ENCODE peak calls at places on chromosome 1, in nine cellular contexts. G, Y, N, V, P, Q, W, L and Z are unnamed samples.

GRCh38 chr1:20640183-20640597 is 6.9 kb downstream of the PINK1 start:
- DNase-seq in Q (peak), W (peak), V (peak), N (no peak), P (peak), G (peak), L (peak), Y (peak), Z (peak)

GRCh38 chr1:119097380-119097779 is 43.1 kb downstream of the WARS2 start:
- DNase-seq in V (no peak), N (peak), P (no peak), L (no peak), G (peak), Y (no peak), W (peak), Q (no peak), Z (peak)

GRCh38 chr1:180909005-180909414 is 3.7 kb upstream of the KIAA1614 start:
- DNase-seq in P (no peak), V (no peak), G (no peak), W (no peak), L (no peak), Q (peak), N (no peak), Y (no peak), Z (no peak)

GRCh38 chr1:79079770-79080169 is 73.2 kb upstream of the ADGRL4 start:
- DNase-seq in L (no peak), N (peak), G (peak), P (no peak), W (peak), V (peak), Q (peak), Y (peak), Z (peak)

GRCh38 chr1:156865865-156866678 is 5.4 kb downstream of the NTRK1 start:
- DNase-seq in Y (no peak), L (no peak), W (no peak), V (no peak), Q (no peak), N (no peak), G (no peak), P (no peak), Z (no peak)

GRCh38 chr1:246837418-246838117 is 94.2 kb downstream of the AHCTF1 start:
- DNase-seq in W (no peak), N (no peak), G (peak), Y (no peak), P (no peak), V (no peak), L (no peak), Q (no peak), Z (no peak)

GRCh38 chr1:9473032-9473792 is 66.1 kb upstream of the SLC25A33 start:
- DNase-seq in Q (peak), L (peak), Y (no peak), W (peak), N (peak), P (no peak), V (peak), G (peak), Z (peak)

GRCh38 chr1:203291201-203292096 is 13.9 kb upstream of the BTG2 start:
- DNase-seq in N (no peak), L (peak), P (no peak), Y (no peak), W (no peak), V (peak), Q (peak), G (no peak), Z (no peak)

GRCh38 chr1:55703726-55704363 is 488.7 kb upstream of the USP24 start:
- DNase-seq in P (no peak), W (peak), Q (no peak), V (no peak), N (no peak), L (no peak), Y (no peak), G (no peak), Z (peak)

GRCh38 chr1:47444578-47445465 is 7.0 kb downstream of the FOXD2 start:
- DNase-seq in W (no peak), Q (peak), L (no peak), G (peak), P (peak), N (no peak), V (no peak), Y (peak), Z (no peak)

GRCh38 chr1:161307230-161307768 is 2.5 kb downstream of the MPZ start:
- DNase-seq in P (no peak), V (no peak), Y (no peak), N (no peak), Q (no peak), G (peak), W (peak), L (no peak), Z (peak)

GRCh38 chr1:185480545-185480944 is 163.5 kb upstream of the IVNS1ABP start:
- DNase-seq in N (no peak), G (peak), P (no peak), L (no peak), V (no peak), Q (no peak), Y (no peak), W (peak), Z (no peak)

GRCh38 chr1:8941906-8942305 is 3.8 kb upstream of the CA6 start:
- DNase-seq in Q (no peak), V (peak), N (peak), W (peak), P (no peak), L (no peak), Y (no peak), G (peak), Z (peak)

GRCh38 chr1:63984257-63984626 is 210.4 kb downstream of the ROR1 start:
- DNase-seq in N (no peak), G (no peak), Y (no peak), P (no peak), V (no peak), W (peak), Q (no peak), L (no peak), Z (peak)

GRCh38 chr1:114094303-114094663 is 59.4 kb downstream of the SYT6 start:
- DNase-seq in P (no peak), N (peak), W (peak), L (no peak), V (peak), Y (no peak), G (no peak), Q (no peak), Z (no peak)

GRCh38 chr1:84366786-84367185 is 31.5 kb upstream of the DNASE2B start:
- DNase-seq in L (no peak), N (peak), W (peak), Y (no peak), V (no peak), P (no peak), Q (no peak), G (peak), Z (peak)

GRCh38 chr1:25217015-25217414 is 15.3 kb downstream of the SYF2 start:
- DNase-seq in N (no peak), Y (no peak), P (no peak), W (no peak), V (no peak), L (no peak), Q (no peak), G (no peak), Z (no peak)

GRCh38 chr1:202592141-202592540 is 118.1 kb downstream of the SYT2 start:
- DNase-seq in Q (no peak), P (no peak), G (no peak), V (no peak), L (no peak), W (no peak), N (no peak), Y (no peak), Z (no peak)

GRCh38 chr1:117205368-117205767 is 5.4 kb downstream of the VTCN1 start:
- DNase-seq in Q (no peak), V (no peak), W (no peak), N (no peak), Y (no peak), P (no peak), L (no peak), G (no peak), Z (no peak)

GRCh38 chr1:183272390-183272801 is 86.3 kb downstream of the LAMC2 start:
- DNase-seq in W (peak), V (no peak), G (peak), N (peak), Y (no peak), P (no peak), L (no peak), Q (no peak), Z (peak)

GRCh38 chr1:51941528-51941927 is 49.0 kb downstream of the RAB3B start:
- DNase-seq in G (peak), N (no peak), L (no peak), Y (no peak), Q (no peak), V (no peak), P (no peak), W (peak), Z (no peak)

GRCh38 chr1:52632732-52633290 is at the start of gene SHISAL2A:
- DNase-seq in P (peak), G (no peak), N (no peak), Q (peak), V (peak), L (peak), W (no peak), Y (peak), Z (no peak)

GRCh38 chr1:99702221-99702620 is 56.3 kb downstream of the PALMD start:
- DNase-seq in V (no peak), P (no peak), L (no peak), W (no peak), N (no peak), Y (no peak), Q (no peak), G (no peak), Z (no peak)

GRCh38 chr1:214404571-214405213 is 123.7 kb downstream of the SMYD2 start:
- DNase-seq in P (no peak), G (peak), Y (peak), W (no peak), V (no peak), L (no peak), N (no peak), Q (peak), Z (no peak)

GRCh38 chr1:82179162-82179561 is 378.4 kb downstream of the ADGRL2 start:
- DNase-seq in G (no peak), L (no peak), Q (no peak), W (no peak), V (no peak), N (no peak), Y (no peak), P (no peak), Z (peak)

GRCh38 chr1:236083650-236084385 is 18.9 kb upstream of the NID1 start:
- DNase-seq in Y (no peak), W (no peak), Q (no peak), P (no peak), V (peak), N (no peak), G (peak), L (no peak), Z (peak)

GRCh38 chr1:32954183-32954582 is 10.4 kb downstream of the RNF19B start:
- DNase-seq in W (no peak), L (no peak), P (no peak), G (peak), V (no peak), N (no peak), Y (no peak), Q (no peak), Z (no peak)

GRCh38 chr1:42937836-42938595 is 20.7 kb downstream of the SLC2A1 start:
- DNase-seq in Q (peak), L (no peak), W (no peak), G (no peak), N (no peak), V (no peak), P (no peak), Y (no peak), Z (no peak)

GRCh38 chr1:111990878-111991760 is 1.7 kb upstream of the KCND3 start:
- DNase-seq in Q (peak), W (peak), V (peak), P (peak), N (peak), L (peak), G (peak), Y (peak), Z (peak)

GRCh38 chr1:34982820-34983376 is 2.2 kb downstream of the TMEM35B start:
- DNase-seq in L (no peak), N (no peak), G (peak), P (no peak), W (peak), Q (no peak), Y (no peak), V (no peak), Z (no peak)

GRCh38 chr1:151801310-151801820 is 3.9 kb downstream of the LINGO4 start:
- DNase-seq in G (no peak), V (no peak), L (no peak), Y (no peak), Q (peak), W (no peak), P (no peak), N (no peak), Z (no peak)

GRCh38 chr1:21899972-21900371 is 37.1 kb downstream of the HSPG2 start:
- DNase-seq in L (no peak), V (no peak), W (no peak), G (peak), N (no peak), Q (no peak), Y (no peak), P (no peak), Z (peak)

GRCh38 chr1:12518956-12519707 is 98.9 kb downstream of the DHRS3 start:
- DNase-seq in Q (no peak), N (peak), W (peak), Y (no peak), G (peak), V (peak), L (no peak), P (no peak), Z (peak)

GRCh38 chr1:24735619-24736375 is 9.4 kb upstream of the CLIC4 start:
- DNase-seq in P (no peak), G (peak), N (no peak), W (peak), V (peak), L (no peak), Q (peak), Y (peak), Z (peak)

GRCh38 chr1:9222846-9223625 is 11.5 kb upstream of the H6PD start:
- DNase-seq in N (no peak), L (no peak), V (no peak), Q (no peak), W (no peak), Y (no peak), G (no peak), P (no peak), Z (no peak)

GRCh38 chr1:209622841-209623829 is 29.1 kb downstream of the LAMB3 start:
- DNase-seq in Y (no peak), Q (no peak), W (no peak), G (no peak), P (no peak), L (no peak), V (no peak), N (no peak), Z (no peak)

GRCh38 chr1:209625791-209626285 is 26.4 kb downstream of the LAMB3 start:
- DNase-seq in P (no peak), N (no peak), Y (no peak), G (no peak), V (no peak), W (no peak), Q (no peak), L (no peak), Z (no peak)

GRCh38 chr1:209625205-209625549 is 27.0 kb downstream of the LAMB3 start:
- DNase-seq in N (no peak), P (no peak), V (no peak), W (no peak), G (no peak), Q (no peak), Y (no peak), L (no peak), Z (no peak)

GRCh38 chr1:209626633-209627348 is 25.4 kb downstream of the LAMB3 start:
- DNase-seq in W (no peak), Y (no peak), G (no peak), N (no peak), V (no peak), L (no peak), Q (no peak), P (no peak), Z (no peak)

GRCh38 chr1:209624516-209625204 is 27.6 kb downstream of the LAMB3 start:
- DNase-seq in G (no peak), Y (no peak), V (no peak), N (no peak), Q (no peak), L (no peak), P (no peak), W (no peak), Z (no peak)
- H3K4me3 ChIP-seq in G (no peak), Y (no peak), V (no peak), N (no peak), Q (no peak), L (no peak), P (no peak), W (no peak), Z (no peak)

GRCh38 chr1:229884765-229885164 is 182.3 kb upstream of the GALNT2 start:
- DNase-seq in N (no peak), L (peak), G (no peak), P (peak), Q (peak), Y (no peak), V (no peak), W (no peak), Z (no peak)
- TF ChIP-seq CTCF in N (no peak), L (no peak), G (no peak), P (no peak), Q (peak), Y (no peak), V (no peak), W (no peak), Z (no peak)

GRCh38 chr1:224647449-224647848 is 31.3 kb downstream of the CNIH3 start:
- DNase-seq in P (peak), G (no peak), W (no peak), V (no peak), N (no peak), Q (no peak), Y (no peak), L (no peak), Z (no peak)
- H3K4me3 ChIP-seq in P (no peak), G (no peak), W (no peak), V (no peak), N (no peak), Q (no peak), Y (no peak), L (no peak), Z (no peak)

GRCh38 chr1:11059990-11060948 is at the start of gene SRM:
- DNase-seq in Q (peak), N (peak), W (peak), P (peak), L (peak), V (peak), G (peak), Y (peak), Z (peak)
- TF ChIP-seq CTCF in Q (peak), N (no peak), W (peak), P (no peak), L (peak), V (no peak), G (peak), Y (no peak), Z (peak)

GRCh38 chr1:107575226-107575625 is 389.8 kb downstream of the VAV3 start:
- DNase-seq in L (no peak), Y (no peak), G (no peak), W (no peak), Q (no peak), V (no peak), N (no peak), P (no peak), Z (no peak)
- H3K4me3 ChIP-seq in L (no peak), Y (no peak), G (no peak), W (no peak), Q (no peak), V (no peak), N (no peak), P (no peak), Z (no peak)

DNA sequence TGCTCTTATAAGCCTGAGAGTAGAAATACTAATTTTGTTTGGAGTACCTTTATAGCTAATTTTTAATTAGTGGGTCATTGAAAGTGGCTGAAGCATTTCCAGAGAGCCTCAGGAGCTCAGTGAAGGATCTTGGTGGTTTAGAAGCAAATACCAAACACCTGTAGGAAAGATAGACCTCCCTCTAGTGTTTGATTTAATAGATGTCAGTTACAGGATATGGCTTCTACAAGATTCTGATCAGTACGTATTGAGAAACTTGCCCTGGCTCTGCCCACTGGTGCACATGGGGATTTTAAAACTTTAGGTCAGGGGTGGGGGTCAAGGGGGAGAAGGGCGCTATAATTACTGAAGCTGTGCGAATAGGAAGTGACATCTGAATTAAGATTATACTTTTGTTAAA is 122.2 kb downstream of the POU2F1 start:
- DNase-seq in L (no peak), N (no peak), Q (no peak), G (no peak), V (peak), W (no peak), Y (peak), P (no peak), Z (no peak)
- TF ChIP-seq CTCF in L (no peak), N (no peak), Q (peak), G (no peak), V (peak), W (no peak), Y (peak), P (peak), Z (no peak)

GRCh38 chr1:27007909-27008582 is 4.6 kb downstream of the TENT5B start:
- DNase-seq in N (no peak), G (no peak), P (peak), Y (peak), L (peak), W (peak), Q (peak), V (peak), Z (no peak)
- H3K4me3 ChIP-seq in N (no peak), G (no peak), P (no peak), Y (peak), L (no peak), W (no peak), Q (no peak), V (no peak), Z (no peak)